ENCODE peak calls at places on chromosomes 1 and 21, in eight cellular contexts. One of them, this sample, is unnamed.
A peak's percentile ranks its signal among the peaks of the same experiment; 100 is the strongest.

GRCh38 chr1:175376194-175376593 is 183.6 kb upstream of the KIAA0040 start:
- DNase-seq in H54: no peak
- DNase-seq in testis: no peak
- DNase-seq in uterus: no peak
- DNase-seq in ovary: no peak
- DNase-seq in lower leg skin: no peak
- DNase-seq in GM12891: no peak
- DNase-seq in A549: peak; percentile 30
- DNase-seq in this sample: no peak

GRCh38 chr1:155044812-155045690 is 6.1 kb upstream of the ADAM15 start:
- DNase-seq in ovary: peak; percentile 61
- DNase-seq in uterus: peak; percentile 52
- DNase-seq in testis: peak; percentile 85
- DNase-seq in lower leg skin: peak; percentile 83
- DNase-seq in H54: peak; percentile 90
- DNase-seq in A549: peak; percentile 88
- DNase-seq in GM12891: no peak
- DNase-seq in this sample: peak; percentile 94

GRCh38 chr1:181057079-181057478 is 23.3 kb downstream of the MR1 start:
- DNase-seq in lower leg skin: no peak
- DNase-seq in uterus: no peak
- DNase-seq in GM12891: no peak
- DNase-seq in H54: no peak
- DNase-seq in ovary: no peak
- DNase-seq in A549: no peak
- DNase-seq in testis: no peak
- DNase-seq in this sample: no peak

GRCh38 chr1:51634618-51635017 is 17.7 kb downstream of the OSBPL9 start:
- DNase-seq in testis: no peak
- DNase-seq in lower leg skin: no peak
- DNase-seq in uterus: no peak
- DNase-seq in GM12891: no peak
- DNase-seq in ovary: no peak
- DNase-seq in A549: no peak
- DNase-seq in H54: no peak
- DNase-seq in this sample: no peak

GRCh38 chr1:34858901-34859441 is 578 bp downstream of the SMIM12 start:
- DNase-seq in ovary: peak; percentile 52
- DNase-seq in testis: no peak
- DNase-seq in H54: peak; percentile 55
- DNase-seq in lower leg skin: no peak
- DNase-seq in GM12891: peak; percentile 32
- DNase-seq in A549: no peak
- DNase-seq in uterus: peak; percentile 28
- DNase-seq in this sample: peak; percentile 76

GRCh38 chr21:19565587-19565986 is 1162.0 kb upstream of the TMPRSS15 start:
- DNase-seq in lower leg skin: no peak
- DNase-seq in A549: no peak
- DNase-seq in GM12891: no peak
- DNase-seq in ovary: no peak
- DNase-seq in uterus: no peak
- DNase-seq in H54: no peak
- DNase-seq in testis: no peak
- DNase-seq in this sample: no peak

GRCh38 chr21:36747114-36747814 is 48.3 kb downstream of the SIM2 start:
- DNase-seq in GM12891: no peak
- DNase-seq in uterus: no peak
- DNase-seq in testis: no peak
- DNase-seq in A549: no peak
- DNase-seq in lower leg skin: no peak
- DNase-seq in ovary: no peak
- DNase-seq in H54: no peak
- DNase-seq in this sample: peak; percentile 20

GRCh38 chr1:200302192-200302892 is 107.5 kb downstream of the ZNF281 start:
- DNase-seq in GM12891: no peak
- DNase-seq in lower leg skin: no peak
- DNase-seq in H54: peak; percentile 12
- DNase-seq in ovary: no peak
- DNase-seq in testis: peak; percentile 21
- DNase-seq in A549: peak; percentile 33
- DNase-seq in uterus: no peak
- DNase-seq in this sample: peak; percentile 53

GRCh38 chr1:13590486-13590885 is 6.9 kb downstream of the PDPN start:
- DNase-seq in lower leg skin: no peak
- DNase-seq in ovary: no peak
- DNase-seq in GM12891: no peak
- DNase-seq in A549: no peak
- DNase-seq in uterus: no peak
- DNase-seq in H54: no peak
- DNase-seq in testis: no peak
- DNase-seq in this sample: no peak

GRCh38 chr1:225877570-225877969 is 4.6 kb downstream of the TMEM63A start:
- DNase-seq in A549: peak; percentile 56
- DNase-seq in H54: peak; percentile 42
- DNase-seq in testis: peak; percentile 87
- DNase-seq in uterus: peak; percentile 61
- DNase-seq in ovary: peak; percentile 57
- DNase-seq in lower leg skin: peak; percentile 60
- DNase-seq in GM12891: no peak
- DNase-seq in this sample: peak; percentile 58

GRCh38 chr1:151846062-151846568 is 6.5 kb upstream of the C2CD4D start:
- DNase-seq in testis: peak; percentile 15
- DNase-seq in GM12891: no peak
- DNase-seq in H54: no peak
- DNase-seq in ovary: no peak
- DNase-seq in uterus: no peak
- DNase-seq in lower leg skin: no peak
- DNase-seq in A549: peak; percentile 47
- DNase-seq in this sample: no peak

GRCh38 chr1:202639500-202639899 is 70.8 kb downstream of the SYT2 start:
- DNase-seq in uterus: no peak
- DNase-seq in GM12891: no peak
- DNase-seq in ovary: no peak
- DNase-seq in A549: no peak
- DNase-seq in testis: no peak
- DNase-seq in H54: peak; percentile 23
- DNase-seq in lower leg skin: no peak
- DNase-seq in this sample: no peak

GRCh38 chr1:43048601-43049011 is 89.9 kb upstream of the SLC2A1 start:
- DNase-seq in A549: no peak
- DNase-seq in H54: peak; percentile 70
- DNase-seq in uterus: no peak
- DNase-seq in GM12891: no peak
- DNase-seq in lower leg skin: peak; percentile 51
- DNase-seq in testis: no peak
- DNase-seq in ovary: no peak
- DNase-seq in this sample: no peak

GRCh38 chr1:19613075-19613748 is 30.9 kb upstream of the NBL1 start:
- DNase-seq in uterus: no peak
- DNase-seq in A549: no peak
- DNase-seq in ovary: no peak
- DNase-seq in testis: no peak
- DNase-seq in H54: no peak
- DNase-seq in GM12891: no peak
- DNase-seq in lower leg skin: no peak
- DNase-seq in this sample: no peak
- TF ChIP-seq POLR2A in uterus: no peak
- TF ChIP-seq POLR2A in A549: no peak
- TF ChIP-seq POLR2A in ovary: no peak
- TF ChIP-seq POLR2A in testis: no peak
- TF ChIP-seq POLR2A in H54: no peak
- TF ChIP-seq POLR2A in GM12891: no peak
- TF ChIP-seq POLR2A in lower leg skin: no peak
- TF ChIP-seq POLR2A in this sample: no peak

DNA sequence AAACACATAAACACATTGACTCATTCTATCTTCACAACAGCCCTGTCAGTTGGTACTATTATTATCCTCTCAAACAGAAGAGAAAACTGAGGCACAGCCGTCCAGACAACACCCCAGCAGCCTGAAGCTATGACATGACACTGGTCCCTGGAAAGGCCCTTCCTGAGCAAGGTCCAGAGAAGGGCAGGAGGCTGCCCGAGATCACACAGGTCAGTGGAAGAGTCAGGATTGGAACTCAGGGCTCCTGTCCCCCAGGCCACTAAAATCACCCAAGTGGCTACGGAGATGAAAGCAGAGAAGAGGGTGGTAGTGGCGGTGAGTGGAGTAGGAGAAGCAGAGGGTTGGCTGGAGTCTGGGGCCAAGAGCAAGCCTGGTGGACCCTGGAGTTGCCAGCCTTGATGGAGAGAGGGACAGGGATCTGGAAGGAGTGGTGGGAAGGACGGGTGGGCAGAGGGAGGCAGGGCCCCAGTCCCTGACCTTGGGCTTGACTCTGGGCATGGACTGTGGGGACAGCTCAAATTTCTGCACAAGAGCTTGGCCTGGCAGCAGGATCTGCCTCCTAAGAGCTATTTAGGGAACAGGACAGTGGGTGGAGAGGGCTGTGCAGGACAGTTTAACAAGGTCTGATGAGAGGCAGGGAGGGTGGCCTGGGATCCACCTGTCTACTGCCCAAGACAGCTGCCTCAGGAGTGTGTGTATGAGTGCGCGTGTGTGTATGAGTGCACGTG is 15.8 kb downstream of the MYOM3 start:
- DNase-seq in testis: no peak
- DNase-seq in lower leg skin: no peak
- DNase-seq in H54: no peak
- DNase-seq in uterus: no peak
- DNase-seq in ovary: no peak
- DNase-seq in A549: no peak
- DNase-seq in GM12891: no peak
- DNase-seq in this sample: no peak
- TF ChIP-seq POLR2A in testis: no peak
- TF ChIP-seq POLR2A in lower leg skin: no peak
- TF ChIP-seq POLR2A in H54: no peak
- TF ChIP-seq POLR2A in uterus: no peak
- TF ChIP-seq POLR2A in ovary: no peak
- TF ChIP-seq POLR2A in A549: no peak
- TF ChIP-seq POLR2A in GM12891: no peak
- TF ChIP-seq POLR2A in this sample: no peak

GRCh38 chr1:86704456-86704971 is at the start of gene SH3GLB1:
- DNase-seq in testis: peak; percentile 94
- DNase-seq in ovary: peak; percentile 88
- DNase-seq in uterus: peak; percentile 90
- DNase-seq in lower leg skin: peak; percentile 77
- DNase-seq in GM12891: peak; percentile 74
- DNase-seq in H54: peak; percentile 66
- DNase-seq in A549: peak; percentile 86
- DNase-seq in this sample: peak; percentile 86

GRCh38 chr1:86705633-86705985 is 1.2 kb downstream of the SH3GLB1 start:
- DNase-seq in lower leg skin: peak; percentile 31
- DNase-seq in H54: no peak
- DNase-seq in testis: no peak
- DNase-seq in ovary: no peak
- DNase-seq in A549: no peak
- DNase-seq in GM12891: no peak
- DNase-seq in uterus: no peak
- DNase-seq in this sample: no peak

GRCh38 chr1:86704972-86705632 is 726 bp downstream of the SH3GLB1 start:
- DNase-seq in H54: peak; percentile 39
- DNase-seq in lower leg skin: peak; percentile 50
- DNase-seq in ovary: peak; percentile 44
- DNase-seq in A549: peak; percentile 53
- DNase-seq in uterus: peak; percentile 48
- DNase-seq in GM12891: peak; percentile 12
- DNase-seq in testis: peak; percentile 68
- DNase-seq in this sample: peak; percentile 68

GRCh38 chr1:86706018-86706417 is 1.6 kb downstream of the SH3GLB1 start:
- DNase-seq in lower leg skin: no peak
- DNase-seq in testis: no peak
- DNase-seq in uterus: no peak
- DNase-seq in GM12891: no peak
- DNase-seq in H54: no peak
- DNase-seq in A549: no peak
- DNase-seq in ovary: no peak
- DNase-seq in this sample: no peak

GRCh38 chr1:86703696-86704455 is 500 bp upstream of the SH3GLB1 start:
- DNase-seq in uterus: no peak
- DNase-seq in A549: no peak
- DNase-seq in ovary: no peak
- DNase-seq in lower leg skin: peak; percentile 27
- DNase-seq in H54: no peak
- DNase-seq in testis: peak; percentile 64
- DNase-seq in GM12891: peak; percentile 6
- DNase-seq in this sample: peak; percentile 55
- TF ChIP-seq POLR2A in uterus: no peak
- TF ChIP-seq POLR2A in A549: no peak
- TF ChIP-seq POLR2A in ovary: no peak
- TF ChIP-seq POLR2A in lower leg skin: no peak
- TF ChIP-seq POLR2A in H54: no peak
- TF ChIP-seq POLR2A in testis: no peak
- TF ChIP-seq POLR2A in GM12891: peak; percentile 77
- TF ChIP-seq POLR2A in this sample: no peak

GRCh38 chr21:42040411-42041180 is 30.4 kb upstream of the ZBTB21 start:
- DNase-seq in testis: no peak
- DNase-seq in uterus: peak; percentile 37
- DNase-seq in ovary: peak; percentile 56
- DNase-seq in lower leg skin: no peak
- DNase-seq in A549: peak; percentile 58
- DNase-seq in H54: peak; percentile 99
- DNase-seq in GM12891: no peak
- DNase-seq in this sample: no peak

GRCh38 chr21:42038826-42039425 is 28.8 kb upstream of the ZBTB21 start:
- DNase-seq in A549: no peak
- DNase-seq in GM12891: no peak
- DNase-seq in lower leg skin: no peak
- DNase-seq in uterus: no peak
- DNase-seq in ovary: no peak
- DNase-seq in H54: no peak
- DNase-seq in testis: no peak
- DNase-seq in this sample: no peak

GRCh38 chr21:42038393-42038792 is 28.2 kb upstream of the ZBTB21 start:
- DNase-seq in testis: no peak
- DNase-seq in A549: no peak
- DNase-seq in uterus: no peak
- DNase-seq in H54: no peak
- DNase-seq in ovary: no peak
- DNase-seq in GM12891: no peak
- DNase-seq in lower leg skin: no peak
- DNase-seq in this sample: no peak

GRCh38 chr21:42039911-42040351 is 29.8 kb upstream of the ZBTB21 start:
- DNase-seq in ovary: peak; percentile 62
- DNase-seq in uterus: peak; percentile 53
- DNase-seq in testis: no peak
- DNase-seq in H54: peak; percentile 13
- DNase-seq in GM12891: no peak
- DNase-seq in A549: no peak
- DNase-seq in lower leg skin: no peak
- DNase-seq in this sample: peak; percentile 61

DNA sequence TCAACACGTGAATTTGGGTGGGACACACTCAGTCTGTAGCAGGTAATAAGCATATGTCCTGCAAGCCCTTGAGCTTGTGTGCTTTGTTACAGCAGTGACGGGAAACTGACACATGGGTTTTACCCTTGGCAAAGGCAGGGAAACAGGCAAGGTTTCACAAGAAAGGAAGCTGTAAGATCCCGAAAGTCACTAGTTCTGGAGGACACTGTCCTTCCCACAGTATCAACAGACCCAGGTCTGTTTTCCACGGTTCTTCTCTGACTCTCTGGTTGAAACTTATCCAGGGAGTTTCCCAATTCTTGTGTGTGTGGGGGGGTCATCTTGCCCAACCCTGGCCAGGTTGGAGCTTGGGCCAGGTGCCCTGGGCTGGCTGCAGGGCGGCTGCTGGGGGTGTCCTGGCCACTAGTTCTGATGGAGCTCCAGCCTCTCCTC is 29.3 kb upstream of the ZBTB21 start:
- DNase-seq in lower leg skin: peak; percentile 55
- DNase-seq in uterus: peak; percentile 40
- DNase-seq in ovary: peak; percentile 61
- DNase-seq in testis: no peak
- DNase-seq in H54: no peak
- DNase-seq in GM12891: no peak
- DNase-seq in A549: no peak
- DNase-seq in this sample: peak; percentile 85
- TF ChIP-seq POLR2A in lower leg skin: no peak
- TF ChIP-seq POLR2A in uterus: no peak
- TF ChIP-seq POLR2A in ovary: no peak
- TF ChIP-seq POLR2A in testis: no peak
- TF ChIP-seq POLR2A in H54: no peak
- TF ChIP-seq POLR2A in GM12891: no peak
- TF ChIP-seq POLR2A in A549: no peak
- TF ChIP-seq POLR2A in this sample: no peak

This sample was measured in adrenal gland.